ENCODE peak calls at places on chromosomes 16 and 17, in four cellular contexts. R is IMR-90; M is CD4-positive, alpha-beta T cell; F is prostate gland. L is an unnamed sample. For H3K27me3, the result is how much of the 10 kb centered on the place peaks cover.

GRCh38 chr16:25192096-25192495 is 24.7 kb upstream of the AQP8 start:
- DNase-seq in R (peak), F (no peak), M (no peak), L (no peak)

GRCh38 chr16:27617678-27618077 is 67.7 kb downstream of the KATNIP start:
- DNase-seq in F (no peak), M (no peak), R (no peak), L (no peak)

GRCh38 chr17:16484445-16485169 is 7.4 kb downstream of the LRRC75A start:
- DNase-seq in R (no peak), M (no peak), F (no peak), L (no peak)

GRCh38 chr16:35152067-35152627 is 1692.7 kb downstream of the TP53TG3F start:
- DNase-seq in F (no peak), M (no peak), R (no peak), L (no peak)

GRCh38 chr17:21453144-21453982 is 77.2 kb downstream of the KCNJ12 start:
- DNase-seq in R (no peak), F (no peak), M (no peak), L (no peak)

GRCh38 chr17:12727881-12728280 is 61.4 kb upstream of the ARHGAP44 start:
- DNase-seq in M (no peak), F (no peak), R (peak), L (no peak)

GRCh38 chr17:13107726-13108235 is 90.0 kb upstream of the ELAC2 start:
- DNase-seq in F (no peak), M (no peak), R (no peak), L (no peak)

GRCh38 chr17:75524971-75525805 is at the start of gene LLGL2:
- DNase-seq in M (peak), F (peak), R (peak), L (peak)

GRCh38 chr17:2383628-2384167 is 17.2 kb downstream of the MNT start:
- DNase-seq in F (no peak), R (no peak), M (no peak), L (no peak)

GRCh38 chr16:1494129-1494640 is 1.0 kb downstream of the TELO2 start:
- DNase-seq in M (no peak), R (peak), F (peak), L (no peak)

GRCh38 chr17:2369551-2370210 is 31.2 kb downstream of the MNT start:
- DNase-seq in R (no peak), F (no peak), M (no peak), L (no peak)

GRCh38 chr16:31505483-31505882 is 2.7 kb downstream of the RUSF1 start:
- DNase-seq in R (no peak), M (no peak), F (no peak), L (no peak)

GRCh38 chr16:31507617-31507928 is 618 bp downstream of the RUSF1 start:
- DNase-seq in M (no peak), F (no peak), R (no peak), L (no peak)

GRCh38 chr16:31507929-31508705 is at the start of gene RUSF1:
- DNase-seq in M (peak), R (peak), F (peak), L (peak)

GRCh38 chr16:31513126-31513525 is 4.9 kb upstream of the RUSF1 start:
- DNase-seq in M (no peak), R (peak), F (no peak), L (no peak)

DNA sequence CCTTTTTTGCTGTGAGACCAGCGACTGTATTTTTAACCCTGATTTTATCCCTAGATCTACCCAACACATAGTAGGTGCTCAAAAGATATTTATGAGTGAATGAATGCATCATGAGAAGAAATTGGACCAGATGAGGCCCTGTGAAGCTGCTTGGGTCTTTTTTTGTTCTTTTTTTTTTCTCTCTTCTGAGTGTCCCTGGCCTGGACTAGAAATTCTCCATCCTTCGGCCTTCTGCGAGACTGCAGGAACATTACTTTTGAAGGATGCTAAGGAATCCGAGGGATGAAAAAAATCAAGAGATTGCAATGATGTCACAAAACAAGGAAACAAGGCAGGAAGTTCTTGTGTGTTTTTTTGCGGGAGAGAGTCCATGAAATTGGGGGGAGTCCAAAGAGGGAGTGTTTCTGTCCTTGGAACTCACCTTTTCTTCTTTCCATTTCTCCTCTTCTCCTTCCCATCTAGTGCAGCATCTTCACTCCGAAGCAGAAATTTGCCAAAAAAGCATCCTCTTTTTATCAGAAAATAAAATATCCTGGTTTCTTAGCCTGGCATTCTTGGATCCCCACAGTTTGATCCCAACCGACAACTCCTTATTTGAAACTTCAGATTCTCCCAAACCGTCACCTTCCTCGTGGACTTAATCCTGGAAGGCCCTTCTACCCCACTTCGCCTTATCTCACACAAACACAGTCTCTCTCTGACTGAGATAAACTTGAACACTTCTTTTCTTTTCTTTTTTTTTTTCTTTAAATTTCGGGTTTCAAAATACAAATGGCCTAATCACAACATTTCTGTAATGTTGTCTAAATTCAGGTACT is 724 bp upstream of the RUSF1 start:
- DNase-seq in M (no peak), R (peak), F (no peak), L (no peak)
- H3K27me3 ChIP-seq in M (under half), R (under half), F (under half), L (under half)

DNA sequence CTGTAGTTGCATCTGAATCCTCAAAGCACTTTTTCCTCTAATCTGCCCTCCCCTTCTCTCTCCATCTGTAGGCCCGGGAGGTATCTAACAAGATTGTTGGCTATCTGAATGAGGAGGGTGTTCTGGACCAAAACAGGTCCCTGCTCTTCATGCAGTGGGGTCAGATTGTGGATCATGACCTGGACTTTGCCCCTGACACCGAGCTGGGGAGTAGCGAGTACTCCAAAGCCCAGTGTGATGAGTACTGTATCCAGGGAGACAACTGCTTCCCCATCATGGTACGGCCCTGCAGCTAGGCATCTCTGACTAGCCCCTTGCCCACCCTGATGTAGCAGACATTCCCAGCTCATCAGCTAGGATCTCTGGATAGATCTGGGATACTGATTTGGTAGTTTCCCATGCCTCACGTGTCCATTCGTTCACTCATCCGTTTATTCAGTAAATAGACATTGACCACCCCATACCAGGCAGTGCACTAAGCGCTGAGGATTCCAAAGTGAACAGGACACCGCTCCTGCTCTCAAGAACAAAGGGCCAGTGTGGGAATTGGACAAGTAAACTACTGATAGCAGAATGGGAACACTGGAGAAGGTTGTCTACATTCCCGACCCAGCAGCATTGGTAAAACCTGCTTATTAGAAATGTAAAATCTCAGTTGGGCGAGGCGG is 12.1 kb downstream of the LPO start:
- DNase-seq in F (no peak), M (no peak), R (no peak), L (no peak)
- H3K27me3 ChIP-seq in F (under half), M (under half), R (half or more), L (under half)

GRCh38 chr17:47727704-47728036 is 5.4 kb upstream of the TBX21 start:
- DNase-seq in R (no peak), M (no peak), F (no peak), L (no peak)
- H3K27me3 ChIP-seq in R (half or more), M (under half), F (under half), L (under half)

DNA sequence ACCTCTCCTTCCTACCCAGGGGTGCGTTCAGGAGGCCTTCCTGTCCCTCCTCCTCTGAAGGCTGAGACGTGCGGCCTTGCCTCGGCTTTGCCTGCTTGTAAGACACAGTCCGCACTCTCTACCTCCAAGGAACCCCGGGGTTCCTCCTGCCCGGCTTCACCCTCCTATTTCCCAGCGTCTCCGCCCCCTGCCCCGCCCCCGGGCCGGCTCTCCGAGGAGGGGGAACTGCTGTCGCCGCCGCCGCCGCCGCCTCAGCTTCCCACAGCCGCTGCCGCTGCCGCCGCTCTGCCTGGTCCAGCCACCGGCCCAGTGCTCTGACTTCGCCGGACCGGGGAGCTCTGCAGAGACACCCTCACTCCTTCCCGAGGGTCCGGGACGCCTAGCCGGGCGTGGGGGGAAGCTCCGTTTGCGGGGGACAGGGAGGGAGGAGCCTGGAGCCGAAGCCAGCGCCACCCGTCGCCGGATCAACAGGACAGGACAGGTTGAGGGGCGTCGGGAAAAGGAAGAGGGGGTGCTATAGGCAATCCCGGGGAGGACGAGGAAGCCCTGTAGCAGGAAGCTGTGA is 1.2 kb upstream of the FGF11 start:
- DNase-seq in M (peak), R (no peak), F (peak), L (peak)
- H3K27me3 ChIP-seq in M (under half), R (under half), F (under half), L (under half)

L was measured in left lung.